ENCODE peak calls at places on chromosomes 16 and 17, in five cellular contexts. J is dorsolateral prefrontal cortex, G is uterus, P is B cell, H is psoas muscle. I is an unnamed sample.

GRCh38 chr17:21213491-21214014 is 408 bp downstream of the TMEM11 start:
- DNase-seq in P (no peak), H (peak), J (no peak), G (no peak), I (no peak)

GRCh38 chr17:2691965-2692780 is 19.4 kb downstream of the CLUH start:
- DNase-seq in G (no peak), H (no peak), J (no peak), P (no peak), I (no peak)

GRCh38 chr17:82283208-82283749 is 9.8 kb upstream of the CSNK1D start:
- DNase-seq in P (no peak), H (no peak), J (no peak), G (peak), I (no peak)

GRCh38 chr17:14330492-14330920 is 29.6 kb downstream of the HS3ST3B1 start:
- DNase-seq in G (no peak), H (no peak), J (no peak), P (no peak), I (no peak)

GRCh38 chr17:48382989-48383388 is 47.0 kb downstream of the SKAP1 start:
- DNase-seq in J (no peak), P (no peak), G (no peak), H (no peak), I (no peak)

GRCh38 chr17:82175951-82176350 is 36.7 kb downstream of the CCDC57 start:
- DNase-seq in G (no peak), P (peak), J (no peak), H (no peak), I (no peak)

GRCh38 chr17:59292174-59292523 is 39.3 kb upstream of the YPEL2 start:
- DNase-seq in H (no peak), G (no peak), J (no peak), P (no peak), I (no peak)

GRCh38 chr17:8846768-8847211 is 20.7 kb downstream of the PIK3R6 start:
- DNase-seq in P (no peak), J (no peak), H (no peak), G (no peak), I (no peak)

GRCh38 chr17:32688221-32688620 is 188.7 kb downstream of the MYO1D start:
- DNase-seq in H (no peak), J (no peak), P (no peak), G (no peak), I (no peak)

GRCh38 chr17:65231662-65232335 is 94.6 kb downstream of the RGS9 start:
- DNase-seq in H (no peak), G (no peak), J (peak), P (peak), I (no peak)

GRCh38 chr16:9363520-9363919 is 272.1 kb downstream of the HAPSTR1 start:
- DNase-seq in G (no peak), P (no peak), J (no peak), H (no peak), I (no peak)

GRCh38 chr16:11679941-11680911 is 12.0 kb downstream of the SNN start:
- DNase-seq in G (no peak), J (no peak), P (no peak), H (no peak), I (no peak)

GRCh38 chr16:5008311-5008731 is 25.4 kb downstream of the NAGPA start:
- DNase-seq in J (no peak), G (no peak), P (no peak), H (no peak), I (no peak)

GRCh38 chr17:4658478-4659305 is 17.2 kb upstream of the ALOX15 start:
- DNase-seq in J (no peak), P (no peak), G (no peak), H (no peak), I (no peak)

GRCh38 chr17:44044092-44044491 is 22.4 kb downstream of the LSM12 start:
- DNase-seq in G (peak), P (no peak), J (no peak), H (no peak), I (no peak)

GRCh38 chr17:75271233-75271954 is 363 bp upstream of the MIF4GD start:
- DNase-seq in H (peak), G (peak), P (peak), J (peak), I (no peak)
- TF ChIP-seq CTCF in H (peak), G (peak), P (peak), J (peak), I (peak)

GRCh38 chr17:915416-916201 is 64.0 kb downstream of the NXN start:
- DNase-seq in G (peak), J (no peak), P (no peak), H (peak), I (peak)

GRCh38 chr17:918102-918740 is 61.4 kb downstream of the NXN start:
- DNase-seq in P (no peak), J (no peak), G (no peak), H (no peak), I (no peak)

GRCh38 chr17:917391-917811 is 62.2 kb downstream of the NXN start:
- DNase-seq in J (no peak), G (no peak), P (no peak), H (no peak), I (no peak)

GRCh38 chr17:913207-913606 is 66.4 kb downstream of the NXN start:
- DNase-seq in H (no peak), G (no peak), J (no peak), P (no peak), I (no peak)

GRCh38 chr17:916315-916714 is 63.3 kb downstream of the NXN start:
- DNase-seq in J (no peak), G (no peak), H (no peak), P (no peak), I (no peak)
- TF ChIP-seq CTCF in J (no peak), G (no peak), H (no peak), P (no peak), I (no peak)

GRCh38 chr16:12881771-12882170 is 19.6 kb upstream of the SHISA9 start:
- DNase-seq in P (no peak), H (no peak), J (no peak), G (no peak), I (no peak)
- TF ChIP-seq CTCF in P (no peak), H (no peak), J (no peak), G (no peak), I (no peak)

GRCh38 chr16:50902457-50902856 is 160.6 kb downstream of the CYLD start:
- DNase-seq in G (no peak), J (no peak), H (no peak), P (no peak), I (no peak)
- TF ChIP-seq CTCF in G (no peak), J (no peak), H (no peak), P (no peak), I (no peak)

I was measured in GM12864.